ENCODE peak calls at places on chromosomes 7 and 10, in four cellular contexts. B is AG08396, S is activated T-cell treated with anti-CD3 and anti-CD28 coated beads for 1 hour, C is KBM-7. U is an unnamed sample.

GRCh38 chr7:132472463-132473120 is 103.7 kb downstream of the PLXNA4 start:
- DNase-seq in B (peak), S (no peak), C (no peak), U (peak)

GRCh38 chr10:128579902-128580301 is 453.7 kb upstream of the MKI67 start:
- DNase-seq in B (no peak), S (no peak), C (no peak), U (no peak)

GRCh38 chr7:2034291-2035201 is 198.2 kb downstream of the MAD1L1 start:
- DNase-seq in B (no peak), S (no peak), C (no peak), U (no peak)

GRCh38 chr10:6036861-6037321 is 25.3 kb downstream of the IL2RA start:
- DNase-seq in B (no peak), S (no peak), C (no peak), U (no peak)

GRCh38 chr7:116538138-116538537 is 13.3 kb downstream of the CAV1 start:
- DNase-seq in B (no peak), S (no peak), C (no peak), U (no peak)

GRCh38 chr7:143385891-143386781 is 5.0 kb downstream of the ZYX start:
- DNase-seq in B (no peak), S (no peak), C (peak), U (no peak)

GRCh38 chr10:44971419-44971818 is 7.2 kb downstream of the DEPP1 start:
- DNase-seq in B (no peak), S (no peak), C (no peak), U (no peak)

GRCh38 chr10:23053036-23053435 is 42.3 kb upstream of the MSRB2 start:
- DNase-seq in B (no peak), S (no peak), C (peak), U (no peak)

GRCh38 chr7:65967361-65968155 is 14.5 kb downstream of the GUSB start:
- DNase-seq in B (no peak), S (no peak), C (no peak), U (no peak)

GRCh38 chr7:75734586-75735047 is 4.1 kb downstream of the HIP1 start:
- DNase-seq in B (no peak), S (no peak), C (no peak), U (no peak)

GRCh38 chr10:79203014-79203675 is 134.4 kb downstream of the ZMIZ1 start:
- DNase-seq in B (no peak), S (no peak), C (no peak), U (no peak)

GRCh38 chr7:113996405-113996804 is 77.6 kb upstream of the PPP1R3A start:
- DNase-seq in B (no peak), S (no peak), C (no peak), U (no peak)

GRCh38 chr7:154767821-154768415 is 235.0 kb downstream of the PAXIP1 start:
- DNase-seq in B (no peak), S (no peak), C (no peak), U (no peak)

GRCh38 chr10:131056781-131057180 is 254.7 kb downstream of the TCERG1L start:
- DNase-seq in B (no peak), S (no peak), C (no peak), U (no peak)

GRCh38 chr10:24390746-24391145 is 181.8 kb downstream of the KIAA1217 start:
- DNase-seq in B (no peak), S (no peak), C (no peak), U (no peak)

GRCh38 chr7:359226-359775 is 69.3 kb downstream of the FOXL3 start:
- DNase-seq in B (no peak), S (no peak), C (no peak), U (no peak)

GRCh38 chr7:42440951-42441350 is 203.9 kb upstream of the GLI3 start:
- DNase-seq in B (no peak), S (no peak), C (no peak), U (no peak)

GRCh38 chr10:74949024-74949423 is 122.6 kb downstream of the KAT6B start:
- DNase-seq in B (no peak), S (no peak), C (no peak), U (no peak)

GRCh38 chr10:35674843-35675242 is 32.7 kb upstream of the FZD8 start:
- DNase-seq in B (no peak), S (no peak), C (no peak), U (no peak)

GRCh38 chr10:110746254-110746826 is 102.2 kb downstream of the RBM20 start:
- DNase-seq in B (peak), S (peak), C (peak), U (peak)

GRCh38 chr7:44547536-44548221 is 6.5 kb upstream of the NPC1L1 start:
- DNase-seq in B (no peak), S (no peak), C (no peak), U (no peak)

GRCh38 chr7:95772771-95773581 is 622 bp downstream of the DYNC1I1 start:
- DNase-seq in B (peak), S (no peak), C (peak), U (no peak)

GRCh38 chr10:95604630-95605029 is 43.5 kb upstream of the SORBS1 start:
- DNase-seq in B (no peak), S (no peak), C (no peak), U (no peak)

GRCh38 chr10:72814134-72814790 is 79.3 kb upstream of the OIT3 start:
- DNase-seq in B (no peak), S (no peak), C (no peak), U (no peak)

GRCh38 chr10:47189802-47190201 is 110.2 kb upstream of the GDF10 start:
- DNase-seq in B (no peak), S (no peak), C (no peak), U (no peak)

GRCh38 chr7:26620352-26620751 is 244.0 kb downstream of the SKAP2 start:
- DNase-seq in B (no peak), S (no peak), C (peak), U (no peak)

GRCh38 chr10:35481421-35481820 is 123.7 kb upstream of the GJD4 start:
- DNase-seq in B (no peak), S (no peak), C (no peak), U (no peak)

GRCh38 chr7:103866919-103867318 is 122.5 kb downstream of the RELN start:
- DNase-seq in B (no peak), S (no peak), C (no peak), U (no peak)

GRCh38 chr10:11870461-11870780 is 47.3 kb downstream of the PROSER2 start:
- DNase-seq in B (no peak), S (no peak), C (no peak), U (no peak)

GRCh38 chr10:71138126-71138860 is 74.1 kb upstream of the UNC5B start:
- DNase-seq in B (no peak), S (no peak), C (no peak), U (no peak)

GRCh38 chr10:21969326-21970287 is 33.9 kb downstream of the DNAJC1 start:
- DNase-seq in B (no peak), S (no peak), C (no peak), U (no peak)

U was measured in BJ.